ENCODE peak calls at places on chromosome 10, in seven cellular contexts. N is fibroblast of the aortic adventitia, A is fibroblast of lung, M is GM12864, Z is lower leg skin, W is suprapubic skin, L is bronchial epithelial cell. U is an unnamed sample.

GRCh38 chr10:98908868-98909267 is 326.8 kb downstream of the HPSE2 start:
- DNase-seq in N (no peak), A (no peak), M (no peak), Z (no peak), W (no peak), L (no peak), U (no peak)

GRCh38 chr10:99560277-99561126 is 27.8 kb downstream of the NKX2-3 start:
- DNase-seq in N (peak; percentile 65), A (peak; percentile 22), M (no peak), Z (no peak), W (no peak), L (peak; percentile 44), U (no peak)

GRCh38 chr10:54614062-54614461 is 187.0 kb downstream of the PCDH15 start:
- DNase-seq in N (no peak), A (no peak), M (no peak), Z (no peak), W (no peak), L (peak; percentile 30), U (no peak)

GRCh38 chr10:114940735-114941134 is 2.7 kb downstream of the TRUB1 start:
- DNase-seq in N (peak; percentile 25), A (peak; percentile 45), M (no peak), Z (no peak), W (no peak), L (peak; percentile 32), U (no peak)

GRCh38 chr10:97328646-97329453 is 5.7 kb downstream of the FRAT2 start:
- DNase-seq in N (no peak), A (no peak), M (no peak), Z (no peak), W (no peak), L (no peak), U (no peak)

GRCh38 chr10:64486149-64486548 is 964.9 kb downstream of the REEP3 start:
- DNase-seq in N (peak; percentile 1), A (peak; percentile 81), M (no peak), Z (no peak), W (no peak), L (peak; percentile 25), U (no peak)

GRCh38 chr10:113735913-113736312 is 15.6 kb upstream of the PLEKHS1 start:
- DNase-seq in N (no peak), A (peak; percentile 6), M (no peak), Z (no peak), W (no peak), L (peak; percentile 32), U (no peak)

GRCh38 chr10:116014859-116015258 is 258.1 kb downstream of the GFRA1 start:
- DNase-seq in N (no peak), A (peak; percentile 52), M (no peak), Z (no peak), W (no peak), L (no peak), U (no peak)

GRCh38 chr10:58807631-58808024 is 295.0 kb downstream of the BICC1 start:
- DNase-seq in N (peak; percentile 99), A (peak; percentile 53), M (no peak), Z (no peak), W (no peak), L (peak; percentile 94), U (no peak)

GRCh38 chr10:86308056-86308455 is 58.5 kb downstream of the GRID1 start:
- DNase-seq in N (no peak), A (no peak), M (no peak), Z (peak; percentile 65), W (peak; percentile 69), L (no peak), U (peak; percentile 27)

GRCh38 chr10:27360581-27361172 is 120.1 kb upstream of the ACBD5 start:
- DNase-seq in N (peak; percentile 69), A (peak; percentile 63), M (peak; percentile 67), Z (peak; percentile 92), W (no peak), L (peak; percentile 64), U (no peak)

GRCh38 chr10:27356738-27357137 is 116.1 kb upstream of the ACBD5 start:
- DNase-seq in N (no peak), A (no peak), M (no peak), Z (no peak), W (no peak), L (no peak), U (no peak)

GRCh38 chr10:27359792-27360320 is 119.3 kb upstream of the ACBD5 start:
- DNase-seq in N (no peak), A (no peak), M (no peak), Z (no peak), W (no peak), L (no peak), U (no peak)

DNA sequence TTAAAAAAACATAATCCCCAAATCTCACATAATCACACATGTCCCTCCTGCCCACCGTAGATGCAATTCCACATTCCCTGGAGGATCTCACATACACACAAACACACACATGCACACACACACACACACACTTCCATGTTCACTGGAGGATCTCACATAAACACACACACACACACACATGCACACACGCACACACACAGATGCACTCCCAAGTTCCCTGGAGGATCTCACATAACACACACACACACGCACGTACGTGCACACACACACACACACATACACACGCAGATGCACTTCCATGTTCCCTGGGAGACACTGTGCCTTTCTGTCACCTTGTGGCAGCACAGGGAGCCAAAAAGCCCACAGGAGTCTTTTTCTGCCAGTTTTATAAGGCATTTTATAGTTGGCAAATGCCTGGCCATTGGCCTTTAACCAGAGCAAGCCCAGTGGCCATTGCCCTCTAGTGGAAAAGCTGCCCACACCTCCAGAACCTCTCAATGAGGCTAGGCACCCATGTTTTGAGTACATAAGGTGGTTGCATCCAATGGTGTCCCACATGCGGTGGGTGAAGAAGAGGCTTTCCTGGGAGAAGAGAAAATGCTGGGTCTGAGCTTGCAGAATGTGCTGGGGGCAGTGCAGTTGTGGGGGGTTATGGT is 115.4 kb upstream of the ACBD5 start:
- DNase-seq in N (no peak), A (no peak), M (no peak), Z (no peak), W (no peak), L (no peak), U (no peak)
- TF ChIP-seq CTCF in N (no peak), A (no peak), M (peak; percentile 2), Z (no peak), W (no peak), L (peak; percentile 5), U (no peak)

DNA sequence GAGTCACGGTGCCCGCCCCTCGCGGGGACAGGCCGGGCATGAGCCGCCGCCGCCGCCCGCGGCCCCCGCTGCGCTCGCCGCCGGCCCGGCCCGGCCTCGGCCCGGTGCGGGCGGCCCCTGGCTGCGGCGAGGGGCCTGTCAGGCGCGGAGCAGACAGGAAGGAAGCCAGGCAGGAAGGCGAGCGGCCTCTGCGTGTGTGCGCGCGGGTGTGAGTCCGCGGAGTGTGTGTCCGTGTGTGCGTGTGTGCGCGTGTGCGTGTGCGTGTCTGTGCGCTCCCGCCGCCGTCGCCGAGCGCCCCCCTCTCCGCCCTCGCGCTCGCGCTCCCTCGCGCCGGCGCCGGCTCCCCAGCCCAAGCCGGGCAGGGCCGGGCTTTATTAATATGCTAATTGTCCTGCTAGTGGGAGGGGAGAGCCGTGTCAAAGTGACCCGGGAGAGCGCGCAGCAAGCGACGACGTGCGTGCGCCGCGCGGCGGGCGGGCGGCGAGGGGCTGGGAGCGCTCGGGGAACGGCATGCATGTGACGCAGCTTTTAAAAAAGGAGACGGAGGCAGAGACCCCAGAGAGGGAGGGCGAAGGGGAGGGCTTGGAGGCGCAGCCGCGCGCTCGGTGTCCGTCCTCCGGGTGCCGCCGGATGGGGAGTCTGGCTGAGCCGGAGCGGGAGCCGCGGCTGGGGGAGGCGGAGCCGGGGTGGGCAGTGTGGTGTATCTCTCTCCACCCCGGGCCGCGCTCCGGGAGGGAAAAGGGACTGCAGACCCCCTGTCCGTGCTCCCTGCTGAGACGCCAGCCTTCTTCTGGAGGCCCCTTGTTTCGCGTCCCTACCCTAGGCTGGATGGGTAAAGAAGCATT is at the start of gene LDB1:
- DNase-seq in N (peak; percentile 72), A (peak; percentile 76), M (no peak), Z (peak; percentile 95), W (peak; percentile 86), L (peak; percentile 53), U (no peak)
- TF ChIP-seq CTCF in N (peak; percentile 16), A (no peak), M (no peak), Z (no peak), W (peak; percentile 11), L (no peak), U (peak; percentile 48)

GRCh38 chr10:132363376-132363775 is 31.4 kb downstream of the LRRC27 start:
- DNase-seq in N (no peak), A (no peak), M (no peak), Z (peak; percentile 65), W (peak; percentile 65), L (no peak), U (peak; percentile 73)

GRCh38 chr10:132363921-132364593 is 32.1 kb downstream of the LRRC27 start:
- DNase-seq in N (no peak), A (peak; percentile 61), M (peak; percentile 22), Z (peak; percentile 84), W (peak; percentile 53), L (peak; percentile 34), U (peak; percentile 99)

GRCh38 chr10:132365102-132365501 is 31.9 kb upstream of the PWWP2B start:
- DNase-seq in N (no peak), A (no peak), M (no peak), Z (peak; percentile 60), W (peak; percentile 35), L (no peak), U (peak; percentile 65)

GRCh38 chr10:132366006-132366405 is 31.0 kb upstream of the PWWP2B start:
- DNase-seq in N (no peak), A (no peak), M (no peak), Z (peak; percentile 69), W (peak; percentile 67), L (no peak), U (peak; percentile 55)

DNA sequence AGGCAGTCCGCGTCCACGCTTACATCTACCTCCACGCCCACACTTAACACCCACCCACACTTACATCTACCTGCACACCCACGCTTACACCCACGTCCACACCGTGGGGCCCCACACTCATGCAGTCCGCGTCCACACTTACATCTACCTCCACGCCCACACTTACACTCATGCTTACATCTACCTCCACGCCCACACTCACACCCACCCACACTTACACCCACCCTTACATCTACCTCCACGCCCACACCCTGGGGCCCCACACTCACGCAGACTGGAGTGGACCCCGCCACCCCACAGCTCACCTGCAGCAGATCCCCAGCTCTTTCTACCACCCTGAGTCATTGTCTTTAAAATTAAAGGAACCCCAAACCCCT is 32.4 kb upstream of the PWWP2B start:
- DNase-seq in N (no peak), A (peak; percentile 41), M (no peak), Z (peak; percentile 77), W (peak; percentile 79), L (peak; percentile 13), U (peak; percentile 99)
- TF ChIP-seq CTCF in N (no peak), A (no peak), M (no peak), Z (no peak), W (no peak), L (no peak), U (no peak)

GRCh38 chr10:68792115-68792514 is 35.2 kb upstream of the STOX1 start:
- DNase-seq in N (peak; percentile 28), A (no peak), M (no peak), Z (no peak), W (no peak), L (peak; percentile 12), U (no peak)
- TF ChIP-seq CTCF in N (no peak), A (no peak), M (no peak), Z (no peak), W (no peak), L (no peak), U (peak; percentile 81)

DNA sequence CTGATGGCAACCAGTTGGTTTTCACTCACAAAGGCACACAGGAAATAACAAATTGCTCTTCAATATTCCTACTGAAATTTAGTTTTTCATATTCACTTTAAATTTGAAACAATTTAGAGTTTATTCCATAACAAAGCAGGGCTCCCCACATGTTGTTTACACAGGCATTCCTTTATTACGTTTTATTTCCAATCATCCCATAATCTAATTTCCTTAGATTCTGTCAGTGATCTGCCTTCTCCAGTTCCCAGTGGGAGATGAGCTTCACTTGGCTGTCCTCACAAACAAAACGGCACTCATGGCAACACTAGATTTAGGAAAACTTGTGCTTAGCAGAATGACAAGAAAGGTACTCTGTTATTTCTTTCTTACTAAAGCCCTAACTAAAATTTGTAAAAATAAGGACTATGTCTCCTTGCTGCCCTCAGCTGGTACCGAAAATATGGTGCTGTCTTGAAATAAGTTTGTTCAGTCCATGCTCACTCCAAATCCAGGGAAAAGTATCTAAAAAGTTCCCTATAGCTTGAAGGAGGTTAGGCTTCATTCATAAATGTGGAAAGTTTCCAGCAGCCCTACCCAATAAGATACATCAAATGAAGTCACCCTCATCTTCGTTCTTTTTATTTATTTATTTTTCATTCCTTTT is 23.0 kb downstream of the PHYH start:
- DNase-seq in N (peak; percentile 65), A (no peak), M (no peak), Z (no peak), W (no peak), L (no peak), U (no peak)
- TF ChIP-seq CTCF in N (peak; percentile 53), A (peak; percentile 49), M (no peak), Z (no peak), W (no peak), L (no peak), U (peak; percentile 70)